ENCODE peak calls at places on chromosomes 4 and X, in six cellular contexts. K, Y, B, S, C and Z are unnamed samples. For H3K4me1, the result is how much of the 10 kb centered on the place peaks cover.

GRCh38 chrX:15714529-15714928 is 23.5 kb upstream of the CA5B start:
- DNase-seq in K (peak), S (no peak), Y (no peak), C (no peak), B (no peak), Z (no peak)

GRCh38 chr4:15695764-15696163 is 7.1 kb upstream of the BST1 start:
- DNase-seq in S (no peak), B (no peak), Y (no peak), K (no peak), C (no peak), Z (no peak)

GRCh38 chr4:7518871-7519637 is 84.3 kb upstream of the PSAPL1 start:
- DNase-seq in K (no peak), S (no peak), B (no peak), Y (no peak), C (no peak), Z (peak)

GRCh38 chr4:2084316-2084715 is 25.2 kb downstream of the NAT8L start:
- DNase-seq in B (peak), C (no peak), Y (no peak), K (no peak), S (no peak), Z (no peak)

GRCh38 chr4:7158081-7158750 is 34.1 kb upstream of the SORCS2 start:
- DNase-seq in Y (no peak), K (no peak), S (no peak), C (no peak), B (no peak), Z (peak)

GRCh38 chrX:31038585-31039326 is 33.1 kb downstream of the FTHL17 start:
- DNase-seq in Y (peak), C (peak), S (no peak), B (peak), K (peak), Z (peak)

GRCh38 chr4:125781656-125782055 is 466.9 kb downstream of the FAT4 start:
- DNase-seq in C (no peak), S (no peak), K (no peak), B (no peak), Y (no peak), Z (no peak)

GRCh38 chr4:185096032-185096653 is 46.9 kb upstream of the SLC25A4 start:
- DNase-seq in S (peak), K (peak), C (peak), B (no peak), Y (peak), Z (no peak)

GRCh38 chr4:11488657-11489448 is 60.2 kb upstream of the HS3ST1 start:
- DNase-seq in C (no peak), B (no peak), Y (no peak), K (no peak), S (no peak), Z (no peak)

GRCh38 chrX:141175786-141176185 is 1.1 kb downstream of the LDOC1 start:
- DNase-seq in K (no peak), C (no peak), B (no peak), S (no peak), Y (no peak), Z (no peak)
- H3K27ac ChIP-seq in K (no peak), C (no peak), B (no peak), S (no peak), Y (no peak), Z (no peak)

GRCh38 chrX:24145340-24146186 is 4.0 kb upstream of the ZFX start:
- DNase-seq in B (no peak), Y (no peak), S (no peak), C (no peak), K (no peak), Z (no peak)
- H3K4me1 ChIP-seq in B (under half), Y (under half), S (under half), C (under half), K (under half), Z (under half)

GRCh38 chrX:386768-387575 is at the start of gene PPP2R3B:
- DNase-seq in B (peak), C (peak), S (peak), Y (peak), K (peak), Z (peak)

GRCh38 chrX:389021-389441 is 2.3 kb upstream of the PPP2R3B start:
- DNase-seq in S (no peak), Y (no peak), B (no peak), K (no peak), C (no peak), Z (peak)

GRCh38 chrX:387729-388128 is 1.0 kb upstream of the PPP2R3B start:
- DNase-seq in S (no peak), B (peak), C (no peak), Y (no peak), K (no peak), Z (no peak)

GRCh38 chrX:384861-385260 is 1.8 kb downstream of the PPP2R3B start:
- DNase-seq in S (no peak), C (no peak), Y (no peak), B (no peak), K (no peak), Z (no peak)

DNA sequence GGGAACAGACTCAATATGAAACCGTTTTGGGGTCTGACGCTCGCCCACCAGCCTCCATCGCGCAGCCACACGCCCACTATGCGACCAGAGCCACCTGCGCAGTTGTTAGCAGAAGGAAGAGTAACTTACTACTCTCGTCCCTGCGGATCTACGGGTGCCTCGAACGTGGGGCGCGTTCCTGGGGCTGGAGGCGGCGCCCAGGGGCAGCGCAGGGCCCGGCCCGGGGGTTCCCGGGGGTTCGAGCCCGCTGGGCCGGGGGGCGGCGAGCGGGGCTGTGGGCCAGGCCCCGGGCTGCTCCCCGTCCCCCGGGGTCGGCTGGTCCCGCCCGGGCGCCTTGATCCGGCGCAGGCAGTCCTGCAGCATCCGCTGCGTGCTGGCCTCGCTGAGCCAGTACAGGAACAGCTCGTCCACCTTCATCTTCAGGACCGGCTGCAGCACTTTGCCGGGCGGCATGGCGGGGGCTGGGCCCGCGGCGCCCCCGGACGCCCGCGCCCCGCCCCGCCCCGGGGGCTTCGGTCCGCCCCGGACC is 404 bp downstream of the PPP2R3B start:
- DNase-seq in K (peak), Y (peak), S (peak), C (no peak), B (peak), Z (no peak)
- H3K27ac ChIP-seq in K (peak), Y (peak), S (peak), C (peak), B (peak), Z (no peak)

DNA sequence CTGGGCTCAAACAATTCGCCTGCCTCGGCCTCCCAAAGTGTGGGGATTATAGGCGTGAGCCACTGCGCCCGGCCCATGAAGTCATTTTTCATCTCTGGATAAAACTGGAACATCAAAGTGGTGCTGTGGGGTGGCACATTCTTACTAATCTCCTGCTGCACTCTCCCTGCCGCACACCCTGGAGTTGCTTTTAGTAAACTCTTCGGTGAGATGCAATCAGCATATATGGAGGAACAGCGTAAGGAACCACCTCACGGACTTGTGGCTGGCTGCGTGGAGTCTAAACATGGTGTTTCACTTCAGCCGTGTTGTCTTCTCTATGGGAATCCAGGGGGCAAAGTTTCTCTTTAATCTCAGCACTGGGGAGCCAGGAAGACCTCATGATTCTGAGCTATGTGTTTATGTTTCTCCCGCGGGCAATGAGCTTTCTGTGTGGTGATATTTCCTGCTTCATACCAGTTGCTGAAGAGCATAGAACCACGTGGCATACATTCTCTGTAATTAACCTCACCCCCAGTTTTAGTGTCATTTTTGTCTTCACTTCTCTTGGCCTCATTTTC is 2.1 kb upstream of the RHOH start:
- DNase-seq in K (no peak), B (no peak), C (no peak), Y (peak), S (peak), Z (peak)
- H3K4me1 ChIP-seq in K (under half), B (under half), C (under half), Y (half or more), S (half or more), Z (under half)

GRCh38 chr4:19038231-19038630 is 1016.7 kb upstream of the LCORL start:
- DNase-seq in K (no peak), C (no peak), B (no peak), Y (no peak), S (no peak), Z (peak)
- H3K27ac ChIP-seq in K (no peak), C (no peak), B (no peak), Y (no peak), S (no peak), Z (no peak)